ENCODE peak calls at places on chromosome 17, in seven cellular contexts. W, P, O, U, I, F and N are unnamed samples. For H3K4me1, the result is how much of the 10 kb centered on the place peaks cover.

GRCh38 chr17:1039511-1040215 is 42.7 kb downstream of the TIMM22 start:
- DNase-seq in U (no peak), W (peak), F (no peak), P (peak), O (peak), I (peak), N (peak)

GRCh38 chr17:46869296-46869695 is 17.9 kb downstream of the WNT9B start:
- DNase-seq in F (no peak), W (no peak), O (no peak), P (no peak), U (no peak), I (no peak), N (no peak)

GRCh38 chr17:37239690-37240344 is 136.0 kb upstream of the C17orf78 start:
- DNase-seq in P (no peak), F (no peak), W (no peak), I (no peak), U (no peak), O (no peak), N (peak)

GRCh38 chr17:63694229-63694973 is 5.5 kb downstream of the LIMD2 start:
- DNase-seq in U (no peak), F (no peak), P (no peak), O (no peak), W (no peak), I (no peak), N (no peak)

GRCh38 chr17:69853533-69854262 is 221.3 kb upstream of the KCNJ16 start:
- DNase-seq in W (no peak), P (no peak), U (no peak), I (no peak), F (no peak), O (no peak), N (peak)

GRCh38 chr17:199195-199604 is 17.8 kb upstream of the DOC2B start:
- DNase-seq in F (no peak), W (peak), I (no peak), U (no peak), P (no peak), O (no peak), N (peak)

GRCh38 chr17:74252272-74252671 is 21.8 kb upstream of the DNAI2 start:
- DNase-seq in W (no peak), F (no peak), I (no peak), U (no peak), P (no peak), O (no peak), N (no peak)

GRCh38 chr17:68318103-68318991 is 27.1 kb downstream of the ARSG start:
- DNase-seq in U (no peak), O (no peak), W (no peak), I (no peak), F (no peak), P (no peak), N (peak)

GRCh38 chr17:75238684-75239191 is 22.7 kb downstream of the GGA3 start:
- DNase-seq in F (peak), W (peak), I (peak), P (no peak), U (peak), O (peak), N (peak)

GRCh38 chr17:33163827-33164555 is 129.1 kb downstream of the ASIC2 start:
- DNase-seq in W (peak), U (no peak), O (peak), I (no peak), F (no peak), P (no peak), N (peak)

GRCh38 chr17:83089322-83090156 is 10.1 kb downstream of the METRNL start:
- DNase-seq in O (no peak), W (peak), F (peak), U (no peak), I (peak), P (no peak), N (no peak)

GRCh38 chr17:7234100-7235012 is at the start of gene DVL2:
- DNase-seq in I (peak), F (peak), U (peak), P (peak), W (peak), O (peak), N (peak)

GRCh38 chr17:40093580-40094201 is 6.7 kb downstream of the NR1D1 start:
- DNase-seq in P (no peak), I (no peak), O (peak), F (no peak), W (no peak), U (no peak), N (peak)

GRCh38 chr17:14619821-14620220 is 318.9 kb downstream of the HS3ST3B1 start:
- DNase-seq in W (no peak), P (no peak), F (no peak), U (no peak), I (no peak), O (no peak), N (no peak)

GRCh38 chr17:55340726-55341125 is 76.0 kb downstream of the HLF start:
- DNase-seq in I (no peak), F (no peak), U (no peak), W (no peak), O (no peak), P (no peak), N (no peak)

GRCh38 chr17:74754832-74755231 is 6.4 kb downstream of the NHERF1 start:
- DNase-seq in F (peak), P (no peak), W (no peak), O (no peak), I (no peak), U (no peak), N (no peak)

GRCh38 chr17:63647065-63647725 is 25.0 kb downstream of the MAP3K3 start:
- DNase-seq in P (no peak), I (no peak), W (no peak), O (no peak), F (no peak), U (no peak), N (no peak)

GRCh38 chr17:28828294-28829040 is 14.1 kb downstream of the FAM222B start:
- DNase-seq in I (no peak), P (peak), U (no peak), O (no peak), W (peak), F (no peak), N (no peak)

GRCh38 chr17:40608061-40608581 is 39.5 kb downstream of the SMARCE1 start:
- DNase-seq in O (no peak), F (no peak), P (no peak), I (no peak), W (no peak), U (no peak), N (no peak)

GRCh38 chr17:68539536-68540469 is 27.6 kb downstream of the PRKAR1A start:
- DNase-seq in W (peak), P (no peak), F (no peak), I (no peak), U (peak), O (no peak), N (no peak)

GRCh38 chr17:17859909-17860760 is 23.3 kb upstream of the SREBF1 start:
- DNase-seq in P (peak), U (peak), O (peak), F (peak), I (peak), W (peak), N (peak)

GRCh38 chr17:33381201-33381600 is 88.1 kb upstream of the ASIC2 start:
- DNase-seq in F (no peak), I (no peak), W (no peak), P (no peak), U (no peak), O (no peak), N (peak)

GRCh38 chr17:4852504-4853075 is 19.4 kb downstream of the MINK1 start:
- DNase-seq in O (no peak), U (peak), F (peak), P (no peak), W (no peak), I (no peak), N (peak)

GRCh38 chr17:16417896-16418683 is 2.7 kb downstream of the TRPV2 start:
- DNase-seq in U (no peak), P (no peak), O (no peak), F (no peak), I (no peak), W (no peak), N (no peak)

GRCh38 chr17:81245024-81245664 is 6.0 kb downstream of the NDUFAF8 start:
- DNase-seq in U (no peak), P (no peak), F (no peak), W (no peak), I (no peak), O (peak), N (no peak)

GRCh38 chr17:81693491-81694360 is 9.4 kb upstream of the MRPL12 start:
- DNase-seq in U (no peak), P (no peak), O (no peak), W (no peak), F (peak), I (no peak), N (no peak)

GRCh38 chr17:200604-200985 is 19.1 kb upstream of the DOC2B start:
- DNase-seq in F (no peak), U (no peak), I (no peak), P (no peak), O (no peak), W (no peak), N (no peak)

GRCh38 chr17:4433515-4434031 is at the start of gene SPNS3:
- DNase-seq in P (no peak), W (no peak), O (no peak), U (no peak), I (no peak), F (no peak), N (no peak)

DNA sequence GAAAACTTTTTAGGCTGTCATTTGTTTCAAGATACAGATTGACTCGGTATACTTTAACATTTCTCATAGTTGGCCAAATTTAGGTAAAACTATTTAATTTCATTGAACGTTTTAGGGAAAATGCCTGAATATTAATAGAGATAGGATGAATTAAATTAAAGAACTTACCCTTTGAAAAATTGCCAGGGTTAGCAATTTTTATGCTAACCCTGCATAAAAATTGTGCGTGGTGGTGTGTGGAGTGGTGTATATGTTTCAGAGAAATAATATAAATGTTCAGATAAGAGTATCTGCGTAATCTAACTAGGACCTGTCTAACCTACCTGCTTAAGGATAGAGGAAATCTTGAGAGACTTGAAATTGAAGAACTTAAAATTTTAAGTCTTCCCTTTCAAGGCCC is 21.4 kb downstream of the NF1 start:
- DNase-seq in I (no peak), F (no peak), W (no peak), P (no peak), U (no peak), O (no peak), N (no peak)
- H3K4me1 ChIP-seq in I (under half), F (under half), W (under half), P (under half), U (under half), O (under half), N (under half)

DNA sequence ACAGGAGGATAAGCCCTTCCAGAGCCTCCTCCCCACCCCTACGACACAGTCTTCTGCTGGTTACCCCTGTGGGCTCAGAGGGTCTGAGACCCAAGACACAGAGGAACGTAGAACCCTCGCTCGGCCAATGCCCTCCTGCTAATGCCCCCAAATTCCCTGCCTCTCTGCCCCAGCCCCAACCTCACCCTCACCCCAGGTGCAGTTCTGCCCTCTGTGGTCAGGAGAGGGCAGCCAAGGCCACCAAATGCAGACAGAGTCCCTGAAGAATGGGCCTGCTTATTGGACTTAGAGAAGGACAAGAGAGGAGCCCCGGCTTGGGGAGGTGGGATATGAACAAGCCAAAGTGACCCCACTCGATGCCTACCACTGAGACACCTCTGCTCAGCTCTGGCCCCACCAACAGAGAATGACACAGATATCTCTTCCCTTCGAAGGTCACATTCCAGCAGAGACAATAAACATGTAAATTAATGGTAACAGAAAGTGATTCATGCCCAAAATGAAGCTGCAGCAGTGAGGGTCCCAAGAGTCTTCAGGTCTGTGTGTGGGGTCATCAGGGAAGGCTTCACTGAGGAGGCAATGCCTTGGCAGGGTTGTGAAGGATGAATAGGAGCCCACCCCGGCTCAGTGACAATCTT is 80.9 kb upstream of the CCL1 start:
- DNase-seq in O (peak), U (peak), P (no peak), I (no peak), W (peak), F (peak), N (peak)
- TF ChIP-seq CTCF in O (peak), U (no peak), P (no peak), I (no peak), W (no peak), F (peak), N (peak)

GRCh38 chr17:57869599-57870282 is 19.9 kb upstream of the MRPS23 start:
- DNase-seq in O (no peak), P (no peak), F (no peak), U (no peak), W (no peak), I (no peak), N (peak)

GRCh38 chr17:57868007-57868774 is 18.3 kb upstream of the MRPS23 start:
- DNase-seq in F (peak), W (peak), P (peak), U (no peak), I (peak), O (peak), N (peak)

GRCh38 chr17:57870283-57870635 is 20.4 kb upstream of the MRPS23 start:
- DNase-seq in P (no peak), I (no peak), O (no peak), U (no peak), W (no peak), F (no peak), N (no peak)

GRCh38 chr17:57867126-57867525 is 17.3 kb upstream of the MRPS23 start:
- DNase-seq in F (no peak), O (no peak), P (no peak), W (no peak), U (no peak), I (no peak), N (no peak)

GRCh38 chr17:57868775-57869598 is 19.1 kb upstream of the MRPS23 start:
- DNase-seq in O (no peak), W (no peak), U (no peak), I (no peak), P (no peak), F (no peak), N (no peak)
- H3K27ac ChIP-seq in O (peak), W (no peak), U (no peak), I (peak), P (peak), F (no peak), N (peak)

GRCh38 chr17:48004973-48005372 is 32.6 kb downstream of the COPZ2 start:
- DNase-seq in O (no peak), I (no peak), F (no peak), W (no peak), P (no peak), U (no peak), N (no peak)

GRCh38 chr17:48001187-48001586 is 30.3 kb downstream of the CDK5RAP3 start:
- DNase-seq in W (no peak), U (no peak), O (no peak), I (no peak), F (no peak), P (no peak), N (no peak)

GRCh38 chr17:48003686-48004120 is 32.8 kb downstream of the CDK5RAP3 start:
- DNase-seq in P (no peak), F (no peak), U (no peak), W (no peak), O (no peak), I (no peak), N (no peak)

GRCh38 chr17:48002920-48003685 is 32.2 kb downstream of the CDK5RAP3 start:
- DNase-seq in P (no peak), O (no peak), I (no peak), U (no peak), F (no peak), W (no peak), N (peak)

DNA sequence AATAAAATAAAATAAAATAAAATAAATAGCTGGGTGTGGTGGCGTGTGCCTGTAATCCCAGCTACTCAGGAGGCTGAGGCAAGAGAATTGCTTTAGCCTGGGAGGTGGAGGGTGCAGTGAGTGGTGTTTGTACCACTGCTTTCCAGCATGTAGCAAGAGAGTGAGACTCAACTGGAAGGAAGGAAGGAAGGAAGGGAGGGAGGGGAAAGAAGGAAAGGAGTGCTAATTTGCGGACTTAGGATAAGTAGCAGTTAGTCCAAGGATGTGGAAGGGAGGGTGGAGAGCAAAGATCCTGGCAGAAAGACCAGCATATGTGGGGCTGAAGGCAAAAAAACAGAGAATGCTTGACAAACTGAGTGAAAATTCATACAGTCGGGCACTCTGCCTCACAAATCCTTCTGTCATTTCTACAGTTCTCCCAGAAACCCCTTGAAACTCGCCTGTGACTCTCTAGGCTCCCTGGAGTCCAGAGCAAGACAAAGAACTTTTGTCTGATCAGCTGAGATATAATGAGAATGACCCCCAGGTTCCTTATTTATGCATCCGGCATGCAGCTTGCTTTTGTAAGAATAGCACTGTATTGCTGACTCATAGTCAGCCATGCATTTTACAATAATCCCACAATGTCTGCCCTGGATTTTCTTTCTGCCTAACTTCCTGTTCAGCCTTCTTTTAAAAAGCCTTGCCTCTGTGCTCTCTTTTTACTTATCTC is 31.5 kb downstream of the CDK5RAP3 start:
- DNase-seq in U (no peak), P (no peak), I (no peak), W (no peak), O (no peak), F (peak), N (no peak)
- H3K4me1 ChIP-seq in U (under half), P (under half), I (under half), W (under half), O (under half), F (under half), N (under half)

DNA sequence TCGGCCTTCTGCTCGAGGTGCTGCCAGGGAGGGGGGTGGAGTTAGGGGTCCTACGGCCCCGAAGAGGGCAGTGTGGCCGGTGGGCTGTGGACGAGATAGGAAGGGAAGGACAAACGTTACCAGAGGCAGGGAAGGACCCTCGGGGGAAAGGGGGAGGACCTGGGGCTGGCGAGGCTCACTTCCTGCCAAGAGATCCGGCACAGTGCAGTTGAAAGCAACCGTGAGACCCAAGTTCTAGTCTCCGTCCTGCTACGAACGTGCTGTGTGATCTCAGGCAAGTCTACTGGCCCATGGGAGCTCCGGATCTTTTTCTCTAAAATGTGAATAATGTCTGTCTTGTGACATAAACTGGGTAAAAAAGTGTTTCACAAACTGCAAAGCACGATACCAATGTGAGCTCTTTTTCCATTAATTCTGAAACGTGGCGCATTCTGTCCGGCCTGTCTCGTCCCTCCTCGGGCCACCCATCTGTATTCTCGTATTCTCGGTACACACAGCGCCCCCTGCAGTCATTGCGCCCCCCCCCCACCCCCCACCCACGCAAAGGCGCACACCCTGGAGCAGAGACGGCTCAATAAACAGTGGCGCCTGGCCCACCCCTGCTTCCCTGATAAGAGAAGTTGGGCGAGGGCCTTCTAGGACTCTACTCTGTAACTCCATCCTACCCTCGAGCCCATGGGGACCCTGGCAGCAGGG is 8.8 kb downstream of the CYGB start:
- DNase-seq in W (peak), U (no peak), O (peak), F (peak), P (peak), I (no peak), N (no peak)
- TF ChIP-seq CTCF in W (peak), U (peak), O (peak), F (peak), P (no peak), I (no peak), N (no peak)

GRCh38 chr17:79835953-79836951 is 3.0 kb downstream of the CBX4 start:
- DNase-seq in F (peak), U (peak), P (no peak), O (no peak), I (peak), W (no peak), N (no peak)
- H3K27ac ChIP-seq in F (peak), U (no peak), P (no peak), O (no peak), I (peak), W (no peak), N (no peak)

DNA sequence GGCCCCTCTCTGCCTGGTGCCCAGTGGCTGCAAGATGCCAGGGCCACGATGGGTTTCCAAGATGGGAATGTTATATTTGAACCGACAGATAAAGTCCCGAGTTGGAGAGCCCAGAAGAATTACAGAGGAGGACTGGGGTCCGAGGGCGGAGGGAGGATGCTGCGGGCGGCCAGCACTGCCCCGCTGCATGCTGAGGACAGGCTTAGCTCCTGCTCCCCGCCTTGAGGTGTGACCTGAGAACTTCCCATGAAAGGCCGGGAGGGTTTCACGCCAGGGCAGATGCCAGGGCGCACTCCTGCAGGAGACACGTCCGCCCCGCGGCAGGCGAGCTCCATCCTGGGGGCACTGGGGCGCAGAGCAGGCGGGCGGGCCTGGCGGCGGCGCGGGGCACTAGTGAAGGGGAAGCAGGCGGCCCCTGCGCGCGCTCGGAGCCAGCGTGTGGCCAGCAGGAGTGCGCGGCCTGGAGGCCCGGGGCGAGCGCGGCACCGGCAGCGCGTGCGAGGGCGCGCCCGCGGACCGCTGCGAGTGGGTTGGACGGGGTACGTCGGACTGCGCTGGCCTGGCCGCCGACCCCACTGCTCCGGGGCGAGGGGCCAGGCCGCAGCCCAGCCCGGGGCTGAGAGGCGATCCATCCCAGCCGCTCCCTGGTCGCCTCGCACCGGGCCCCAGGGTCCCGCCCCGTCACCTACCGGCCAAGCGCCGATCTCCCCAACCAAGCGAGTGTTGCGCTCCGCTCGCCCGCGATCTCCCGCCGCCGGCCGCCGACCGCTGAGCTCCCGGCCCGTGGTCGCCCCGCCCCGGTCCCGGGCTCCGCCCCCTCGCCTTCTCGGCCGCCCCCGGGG is at the start of gene MAP3K14:
- DNase-seq in I (peak), P (peak), U (peak), F (no peak), O (peak), W (peak), N (peak)
- H3K4me1 ChIP-seq in I (half or more), P (under half), U (under half), F (half or more), O (half or more), W (under half), N (half or more)

GRCh38 chr17:62064791-62065563 is at the start of gene MED13:
- DNase-seq in F (peak), W (peak), O (peak), P (peak), U (peak), I (peak), N (peak)
- TF ChIP-seq CTCF in F (no peak), W (no peak), O (no peak), P (no peak), U (no peak), I (no peak), N (no peak)